ENCODE peak calls at places on chromosomes 5 and 9, in four cellular contexts. One of them, this sample, is unnamed.

GRCh38 chr9:15349892-15350761 is 43.1 kb upstream of the TTC39B start:
- DNase-seq in HCEC 1CT: peak
- DNase-seq in fibroblast of the aortic adventitia: peak
- DNase-seq in astrocyte of the spinal cord: peak
- DNase-seq in this sample: peak

GRCh38 chr9:121861501-121862180 is 210.2 kb downstream of the DAB2IP start:
- DNase-seq in astrocyte of the spinal cord: no peak
- DNase-seq in fibroblast of the aortic adventitia: no peak
- DNase-seq in HCEC 1CT: peak
- DNase-seq in this sample: peak

GRCh38 chr5:172835246-172836030 is 1.4 kb downstream of the ERGIC1 start:
- DNase-seq in astrocyte of the spinal cord: no peak
- DNase-seq in fibroblast of the aortic adventitia: no peak
- DNase-seq in HCEC 1CT: no peak
- DNase-seq in this sample: no peak

GRCh38 chr5:42569325-42569724 is 146.1 kb downstream of the GHR start:
- DNase-seq in astrocyte of the spinal cord: no peak
- DNase-seq in HCEC 1CT: no peak
- DNase-seq in fibroblast of the aortic adventitia: no peak
- DNase-seq in this sample: no peak

GRCh38 chr9:108205276-108205675 is 650.5 kb downstream of the ACTL7B start:
- DNase-seq in HCEC 1CT: no peak
- DNase-seq in astrocyte of the spinal cord: no peak
- DNase-seq in fibroblast of the aortic adventitia: no peak
- DNase-seq in this sample: no peak

GRCh38 chr5:148910686-148911361 is 84.4 kb downstream of the ADRB2 start:
- DNase-seq in HCEC 1CT: peak
- DNase-seq in fibroblast of the aortic adventitia: peak
- DNase-seq in astrocyte of the spinal cord: peak
- DNase-seq in this sample: peak

GRCh38 chr5:175687231-175687701 is 29.4 kb downstream of the HRH2 start:
- DNase-seq in astrocyte of the spinal cord: no peak
- DNase-seq in HCEC 1CT: no peak
- DNase-seq in fibroblast of the aortic adventitia: no peak
- DNase-seq in this sample: no peak

GRCh38 chr9:106929471-106930198 is 66.7 kb downstream of the ZNF462 start:
- DNase-seq in astrocyte of the spinal cord: peak
- DNase-seq in fibroblast of the aortic adventitia: peak
- DNase-seq in HCEC 1CT: no peak
- DNase-seq in this sample: peak

GRCh38 chr9:135671591-135672041 is 8.5 kb downstream of the LCN9 start:
- DNase-seq in astrocyte of the spinal cord: no peak
- DNase-seq in HCEC 1CT: no peak
- DNase-seq in fibroblast of the aortic adventitia: no peak
- DNase-seq in this sample: no peak

GRCh38 chr9:123401879-123402513 is 46.0 kb downstream of the CRB2 start:
- DNase-seq in HCEC 1CT: peak
- DNase-seq in astrocyte of the spinal cord: peak
- DNase-seq in fibroblast of the aortic adventitia: peak
- DNase-seq in this sample: peak

GRCh38 chr9:104572612-104573011 is 3.6 kb downstream of the OR13C8 start:
- DNase-seq in HCEC 1CT: no peak
- DNase-seq in fibroblast of the aortic adventitia: no peak
- DNase-seq in astrocyte of the spinal cord: no peak
- DNase-seq in this sample: no peak

GRCh38 chr5:135172718-135173117 is 138.7 kb upstream of the PITX1 start:
- DNase-seq in fibroblast of the aortic adventitia: no peak
- DNase-seq in HCEC 1CT: no peak
- DNase-seq in astrocyte of the spinal cord: no peak
- DNase-seq in this sample: no peak

GRCh38 chr5:90473321-90474234 is 993 bp downstream of the MBLAC2 start:
- DNase-seq in fibroblast of the aortic adventitia: peak
- DNase-seq in HCEC 1CT: peak
- DNase-seq in astrocyte of the spinal cord: peak
- DNase-seq in this sample: peak

GRCh38 chr5:21711854-21712752 is 1141.0 kb downstream of the CDH12 start:
- DNase-seq in fibroblast of the aortic adventitia: no peak
- DNase-seq in HCEC 1CT: peak
- DNase-seq in astrocyte of the spinal cord: no peak
- DNase-seq in this sample: no peak

GRCh38 chr5:127567026-127567768 is 49.8 kb downstream of the PRRC1 start:
- DNase-seq in astrocyte of the spinal cord: no peak
- DNase-seq in HCEC 1CT: no peak
- DNase-seq in fibroblast of the aortic adventitia: no peak
- DNase-seq in this sample: no peak

GRCh38 chr9:28805197-28805596 is 1231.9 kb upstream of the C9orf72 start:
- DNase-seq in astrocyte of the spinal cord: no peak
- DNase-seq in HCEC 1CT: no peak
- DNase-seq in fibroblast of the aortic adventitia: no peak
- DNase-seq in this sample: no peak

GRCh38 chr5:124136609-124137008 is 609.8 kb downstream of the ZNF608 start:
- DNase-seq in HCEC 1CT: no peak
- DNase-seq in fibroblast of the aortic adventitia: no peak
- DNase-seq in astrocyte of the spinal cord: no peak
- DNase-seq in this sample: no peak

GRCh38 chr5:176540956-176541337 is 3.7 kb upstream of the RNF44 start:
- DNase-seq in fibroblast of the aortic adventitia: no peak
- DNase-seq in HCEC 1CT: no peak
- DNase-seq in astrocyte of the spinal cord: no peak
- DNase-seq in this sample: no peak

GRCh38 chr9:14983599-14983998 is 73.4 kb upstream of the FREM1 start:
- DNase-seq in fibroblast of the aortic adventitia: no peak
- DNase-seq in HCEC 1CT: no peak
- DNase-seq in astrocyte of the spinal cord: no peak
- DNase-seq in this sample: no peak

GRCh38 chr5:145938699-145939531 is 2.5 kb downstream of the SH3RF2 start:
- DNase-seq in HCEC 1CT: no peak
- DNase-seq in fibroblast of the aortic adventitia: no peak
- DNase-seq in astrocyte of the spinal cord: no peak
- DNase-seq in this sample: no peak

GRCh38 chr9:69601698-69602097 is 70.5 kb downstream of the APBA1 start:
- DNase-seq in fibroblast of the aortic adventitia: no peak
- DNase-seq in HCEC 1CT: no peak
- DNase-seq in astrocyte of the spinal cord: no peak
- DNase-seq in this sample: no peak

GRCh38 chr5:14871573-14872069 is at the start of gene ANKH:
- DNase-seq in HCEC 1CT: peak
- DNase-seq in fibroblast of the aortic adventitia: peak
- DNase-seq in astrocyte of the spinal cord: peak
- DNase-seq in this sample: peak

GRCh38 chr9:86098793-86099694 is at the start of gene GOLM1:
- DNase-seq in fibroblast of the aortic adventitia: peak
- DNase-seq in astrocyte of the spinal cord: peak
- DNase-seq in HCEC 1CT: peak
- DNase-seq in this sample: peak

GRCh38 chr9:16058131-16058549 is 505.3 kb downstream of the CCDC171 start:
- DNase-seq in astrocyte of the spinal cord: peak
- DNase-seq in fibroblast of the aortic adventitia: peak
- DNase-seq in HCEC 1CT: peak
- DNase-seq in this sample: no peak

GRCh38 chr5:145925803-145926202 is 10.6 kb upstream of the SH3RF2 start:
- DNase-seq in fibroblast of the aortic adventitia: peak
- DNase-seq in HCEC 1CT: peak
- DNase-seq in astrocyte of the spinal cord: no peak
- DNase-seq in this sample: peak

GRCh38 chr5:57681942-57682341 is 199.3 kb upstream of the ACTBL2 start:
- DNase-seq in astrocyte of the spinal cord: peak
- DNase-seq in fibroblast of the aortic adventitia: no peak
- DNase-seq in HCEC 1CT: no peak
- DNase-seq in this sample: no peak

GRCh38 chr5:166551384-166551783 is 1740.1 kb upstream of the WWC1 start:
- DNase-seq in fibroblast of the aortic adventitia: no peak
- DNase-seq in astrocyte of the spinal cord: no peak
- DNase-seq in HCEC 1CT: no peak
- DNase-seq in this sample: peak

GRCh38 chr5:139662617-139663016 is 14.5 kb downstream of the CXXC5 start:
- DNase-seq in astrocyte of the spinal cord: no peak
- DNase-seq in fibroblast of the aortic adventitia: no peak
- DNase-seq in HCEC 1CT: no peak
- DNase-seq in this sample: no peak

GRCh38 chr5:51148437-51148836 is 234.8 kb upstream of the ISL1 start:
- DNase-seq in fibroblast of the aortic adventitia: no peak
- DNase-seq in astrocyte of the spinal cord: no peak
- DNase-seq in HCEC 1CT: no peak
- DNase-seq in this sample: no peak

GRCh38 chr9:6715755-6716643 is 41.8 kb upstream of the KDM4C start:
- DNase-seq in fibroblast of the aortic adventitia: no peak
- DNase-seq in HCEC 1CT: no peak
- DNase-seq in astrocyte of the spinal cord: no peak
- DNase-seq in this sample: no peak

GRCh38 chr5:67998709-67999251 is 216.8 kb upstream of the PIK3R1 start:
- DNase-seq in astrocyte of the spinal cord: peak
- DNase-seq in fibroblast of the aortic adventitia: peak
- DNase-seq in HCEC 1CT: peak
- DNase-seq in this sample: peak

GRCh38 chr5:55134053-55134722 is 25.8 kb upstream of the GPX8 start:
- DNase-seq in astrocyte of the spinal cord: no peak
- DNase-seq in HCEC 1CT: no peak
- DNase-seq in fibroblast of the aortic adventitia: no peak
- DNase-seq in this sample: no peak

GRCh38 chr9:36036780-36037579 is at the start of gene RECK:
- DNase-seq in HCEC 1CT: peak
- DNase-seq in fibroblast of the aortic adventitia: peak
- DNase-seq in astrocyte of the spinal cord: peak
- DNase-seq in this sample: peak

GRCh38 chr5:179866241-179867078 is 7.8 kb upstream of the MRNIP start:
- DNase-seq in HCEC 1CT: no peak
- DNase-seq in fibroblast of the aortic adventitia: no peak
- DNase-seq in astrocyte of the spinal cord: no peak
- DNase-seq in this sample: no peak

GRCh38 chr5:89071941-89072331 is 189.0 kb upstream of the MEF2C start:
- DNase-seq in fibroblast of the aortic adventitia: no peak
- DNase-seq in HCEC 1CT: no peak
- DNase-seq in astrocyte of the spinal cord: no peak
- DNase-seq in this sample: no peak

GRCh38 chr9:5562806-5563416 is 52.6 kb downstream of the PDCD1LG2 start:
- DNase-seq in HCEC 1CT: no peak
- DNase-seq in fibroblast of the aortic adventitia: no peak
- DNase-seq in astrocyte of the spinal cord: no peak
- DNase-seq in this sample: no peak

GRCh38 chr5:79070002-79070567 is 518 bp downstream of the BHMT2 start:
- DNase-seq in HCEC 1CT: no peak
- DNase-seq in fibroblast of the aortic adventitia: peak
- DNase-seq in astrocyte of the spinal cord: no peak
- DNase-seq in this sample: no peak

GRCh38 chr5:32109236-32109635 is 64.9 kb downstream of the GOLPH3 start:
- DNase-seq in astrocyte of the spinal cord: no peak
- DNase-seq in fibroblast of the aortic adventitia: peak
- DNase-seq in HCEC 1CT: no peak
- DNase-seq in this sample: peak

This sample was measured in cardiac fibroblast.